ENCODE peak calls at places on chromosomes 12 and 14, in five cellular contexts. T is heart right ventricle, F is lower lobe of right lung, W is cardiac muscle cell, S is upper lobe of left lung. Z is an unnamed sample.

GRCh38 chr12:26281320-26281719 is 85.9 kb downstream of the SSPN start:
- DNase-seq in T (no peak), F (no peak), W (no peak), S (no peak), Z (no peak)

GRCh38 chr12:88185988-88186387 is 43.9 kb downstream of the TMTC3 start:
- DNase-seq in T (no peak), F (no peak), W (no peak), S (no peak), Z (peak; percentile 6)

GRCh38 chr14:53619625-53620324 is 336.9 kb downstream of the BMP4 start:
- DNase-seq in S (no peak), W (no peak), F (no peak), T (no peak), Z (peak; percentile 17)

GRCh38 chr12:93514853-93515252 is 47.5 kb downstream of the MRPL42 start:
- DNase-seq in S (no peak), T (no peak), W (no peak), F (no peak), Z (no peak)

GRCh38 chr14:74952697-74953484 is 2.5 kb downstream of the PGF start:
- DNase-seq in W (no peak), S (peak; percentile 42), T (no peak), F (no peak), Z (no peak)

GRCh38 chr12:19759229-19759628 is 319.9 kb downstream of the AEBP2 start:
- DNase-seq in W (no peak), F (no peak), S (no peak), T (no peak), Z (peak; percentile 56)

GRCh38 chr12:105400227-105400626 is 69.7 kb downstream of the C12orf75 start:
- DNase-seq in W (no peak), T (no peak), F (no peak), S (no peak), Z (no peak)

GRCh38 chr14:77122555-77123125 is 19.0 kb downstream of the ZDHHC22 start:
- DNase-seq in F (no peak), T (no peak), S (no peak), W (no peak), Z (no peak)

GRCh38 chr14:89351364-89351957 is 65.6 kb downstream of the FOXN3 start:
- DNase-seq in F (peak; percentile 56), S (peak; percentile 73), W (peak; percentile 30), T (no peak), Z (no peak)

GRCh38 chr12:123395236-123395635 is 11.3 kb downstream of the KMT5A start:
- DNase-seq in F (no peak), W (no peak), T (no peak), S (no peak), Z (no peak)

GRCh38 chr12:5000658-5001390 is 42.9 kb upstream of the KCNA5 start:
- DNase-seq in T (no peak), W (no peak), F (no peak), S (no peak), Z (no peak)

GRCh38 chr12:108482717-108483212 is 32.3 kb upstream of the FICD start:
- DNase-seq in F (no peak), W (no peak), S (no peak), T (no peak), Z (peak; percentile 15)

GRCh38 chr12:111074965-111075364 is 154.6 kb upstream of the MYL2 start:
- DNase-seq in S (no peak), W (no peak), F (no peak), T (no peak), Z (no peak)

GRCh38 chr12:51760231-51760630 is 88.3 kb downstream of the FIGNL2 start:
- DNase-seq in S (no peak), T (no peak), F (no peak), W (no peak), Z (no peak)

GRCh38 chr12:111304642-111305071 is 64.2 kb downstream of the PHETA1 start:
- DNase-seq in F (no peak), T (no peak), W (no peak), S (no peak), Z (peak; percentile 21)

GRCh38 chr14:98136420-98136819 is 1135.6 kb downstream of the BCL11B start:
- DNase-seq in T (no peak), F (no peak), S (no peak), W (no peak), Z (no peak)

DNA sequence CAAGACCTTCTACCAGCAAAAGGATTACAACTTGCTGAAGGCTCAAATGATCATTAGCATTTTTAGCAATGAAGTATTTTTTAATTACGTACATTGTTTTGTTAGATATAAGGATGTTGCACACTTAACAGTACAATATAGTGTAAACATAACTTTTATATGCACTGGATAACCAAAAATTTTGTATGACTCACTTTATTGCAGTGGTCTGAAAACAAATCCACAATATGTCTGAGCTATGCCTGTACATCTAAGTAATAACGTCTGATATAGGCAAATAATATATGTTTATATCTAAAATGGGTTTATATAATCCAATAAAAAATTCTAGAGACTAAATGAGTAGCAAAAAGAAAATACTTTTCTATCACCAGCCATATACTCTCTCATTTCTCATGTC is 10.6 kb downstream of the ANKS1B start:
- DNase-seq in S (no peak), W (no peak), T (no peak), F (no peak), Z (no peak)
- H3K9me3 ChIP-seq in S (no peaks in the 10 kb centered on the region), W (no peaks in the 10 kb centered on the region), T (no peaks in the 10 kb centered on the region), F (no peaks in the 10 kb centered on the region), Z (peaks cover 3% of the 10 kb centered on the region)

DNA sequence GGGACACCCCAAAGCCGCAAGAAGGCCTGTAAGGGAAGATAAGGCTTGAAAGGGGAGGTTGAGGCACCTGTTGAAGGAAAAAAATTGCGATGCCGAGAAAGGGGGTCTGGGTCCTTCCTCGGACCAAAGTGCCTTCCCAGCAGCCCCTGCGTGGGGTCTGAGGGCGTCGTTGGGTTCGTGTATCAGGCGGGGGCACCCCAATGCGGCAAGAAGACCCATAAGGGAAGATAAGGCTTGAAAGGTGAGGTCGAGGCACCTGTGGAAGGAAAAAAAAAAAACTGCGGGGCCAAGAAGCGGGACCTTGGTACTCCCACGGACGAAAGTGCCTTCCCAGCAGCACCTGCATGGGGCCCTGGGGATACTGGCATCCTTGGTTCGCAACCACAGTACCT is 277.5 kb downstream of the ALG10 start:
- DNase-seq in F (peak; percentile 17), W (no peak), S (no peak), T (no peak), Z (no peak)
- H3K9me3 ChIP-seq in F (peaks cover 11% of the 10 kb centered on the region), W (no peaks in the 10 kb centered on the region), S (peaks cover 89% of the 10 kb centered on the region), T (no peaks in the 10 kb centered on the region), Z (no peaks in the 10 kb centered on the region)

DNA sequence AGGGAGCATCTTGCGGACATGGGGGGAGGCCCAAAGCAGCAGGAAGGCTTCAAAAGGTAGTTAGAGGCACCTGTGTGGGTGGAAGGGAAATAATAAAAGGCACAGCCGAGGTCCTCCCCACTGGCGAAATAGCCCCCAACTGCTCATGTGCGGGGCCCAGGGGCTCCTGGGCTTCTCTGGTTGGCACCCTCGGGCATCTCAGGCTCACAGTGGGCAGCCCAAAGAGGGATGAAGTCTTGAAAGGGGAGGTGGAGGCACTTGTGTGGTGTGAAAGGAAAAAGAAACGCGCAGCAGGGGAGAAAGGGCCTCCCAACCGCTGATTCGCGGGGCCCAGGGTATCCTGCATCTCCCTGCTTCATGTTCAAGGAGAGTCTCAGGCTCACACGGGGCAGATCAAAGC is 579.4 kb downstream of the ALG10 start:
- DNase-seq in W (no peak), S (peak; percentile 10), T (no peak), F (peak; percentile 9), Z (no peak)
- H3K9me3 ChIP-seq in W (no peaks in the 10 kb centered on the region), S (peaks cover 98% of the 10 kb centered on the region), T (no peaks in the 10 kb centered on the region), F (peaks cover 42% of the 10 kb centered on the region), Z (no peaks in the 10 kb centered on the region)

GRCh38 chr14:101354726-101355125 is 206.6 kb upstream of the DIO3 start:
- DNase-seq in F (no peak), T (no peak), W (no peak), S (no peak), Z (no peak)
- H3K9me3 ChIP-seq in F (peaks cover 5% of the 10 kb centered on the region), T (no peaks in the 10 kb centered on the region), W (no peaks in the 10 kb centered on the region), S (peaks cover 8% of the 10 kb centered on the region), Z (no peaks in the 10 kb centered on the region)

DNA sequence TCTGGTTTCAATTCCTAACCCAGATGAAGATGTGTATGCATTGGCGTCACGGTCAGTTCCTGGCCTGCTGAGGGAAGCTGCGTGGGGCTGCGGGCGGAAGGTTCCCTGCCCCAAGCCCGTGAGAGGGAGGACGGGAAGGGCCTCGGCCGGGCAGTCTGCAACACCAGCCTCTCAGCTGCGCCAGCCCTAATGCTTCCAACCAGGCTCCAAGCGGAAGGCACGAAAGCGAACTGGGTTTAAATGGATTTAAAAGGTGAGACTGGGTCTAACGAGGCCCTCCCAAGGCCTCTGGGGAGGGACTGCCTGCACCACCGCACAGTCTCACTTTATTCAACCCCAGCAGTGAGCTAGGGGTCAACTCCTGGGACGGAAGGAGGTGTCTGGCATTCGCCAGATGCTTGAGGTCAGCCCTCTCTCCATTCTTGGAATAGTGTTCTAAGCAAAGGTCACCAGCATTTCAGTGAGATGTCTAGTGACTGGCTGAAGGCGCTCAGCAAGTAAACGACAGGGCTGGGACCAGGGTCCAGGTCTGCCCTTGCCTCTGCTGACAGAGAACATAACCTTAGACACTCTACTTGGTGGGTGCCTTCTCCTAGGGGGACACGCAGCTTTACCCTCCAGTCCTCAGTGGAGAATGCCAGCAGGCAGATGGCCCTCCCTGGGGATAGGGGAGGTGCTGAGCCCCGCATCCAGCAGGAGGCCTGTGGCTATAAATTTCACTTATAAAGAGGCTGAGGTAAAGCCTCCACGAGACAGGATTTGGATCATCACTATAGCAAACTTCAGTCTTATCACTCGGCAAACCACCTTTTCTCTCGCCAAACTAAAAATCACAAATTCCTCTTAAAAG is 92.2 kb downstream of the PIWIL1 start:
- DNase-seq in S (peak; percentile 74), W (no peak), F (no peak), T (no peak), Z (no peak)
- H3K9me3 ChIP-seq in S (no peaks in the 10 kb centered on the region), W (no peaks in the 10 kb centered on the region), F (no peaks in the 10 kb centered on the region), T (no peaks in the 10 kb centered on the region), Z (no peaks in the 10 kb centered on the region)

GRCh38 chr14:105927661-105928060 is 401.3 kb downstream of the TMEM121 start:
- DNase-seq in W (no peak), T (no peak), F (peak; percentile 26), S (no peak), Z (no peak)
- H3K9me3 ChIP-seq in W (no peaks in the 10 kb centered on the region), T (no peaks in the 10 kb centered on the region), F (peaks cover 2% of the 10 kb centered on the region), S (no peaks in the 10 kb centered on the region), Z (no peaks in the 10 kb centered on the region)

DNA sequence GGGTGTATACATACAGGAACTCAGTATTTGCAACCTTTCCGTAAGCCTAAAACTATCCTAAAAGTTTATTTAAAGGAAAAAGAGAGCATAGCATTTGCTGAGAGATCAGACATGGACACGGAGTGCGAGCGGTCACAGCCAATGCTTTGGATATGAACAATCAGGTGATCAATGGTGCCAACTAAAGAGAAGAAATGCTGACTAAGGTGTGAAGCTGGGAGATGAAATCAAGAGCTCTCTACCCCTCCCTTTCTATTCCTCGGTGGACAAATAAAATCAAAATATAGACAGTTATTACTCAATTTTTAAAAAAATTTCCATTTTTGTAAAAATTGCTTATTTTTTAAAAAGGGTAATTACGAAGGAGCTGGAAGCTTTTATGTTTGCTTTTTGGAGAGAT is 29.2 kb downstream of the NT5DC3 start:
- DNase-seq in S (no peak), W (no peak), F (no peak), T (no peak), Z (no peak)
- H3K9me3 ChIP-seq in S (no peaks in the 10 kb centered on the region), W (no peaks in the 10 kb centered on the region), F (no peaks in the 10 kb centered on the region), T (no peaks in the 10 kb centered on the region), Z (no peaks in the 10 kb centered on the region)

Z was measured in MG63.